ENCODE peak calls at places on chromosomes 2 and 18, in eight cellular contexts. O, U, S, C, G, R, M and L are unnamed samples.

GRCh38 chr2:45568935-45569334 is 42.1 kb downstream of the SRBD1 start:
- DNase-seq in O (peak; percentile 79), U (no peak), S (no peak), C (no peak), G (no peak), R (no peak), M (no peak), L (peak; percentile 3)

GRCh38 chr2:241314181-241314932 is 1.1 kb downstream of the HDLBP start:
- DNase-seq in O (peak; percentile 39), U (no peak), S (no peak), C (peak; percentile 40), G (no peak), R (no peak), M (no peak), L (peak; percentile 59)

GRCh38 chr2:12549641-12550040 is 167.1 kb upstream of the TRIB2 start:
- DNase-seq in O (peak; percentile 80), U (no peak), S (no peak), C (no peak), G (no peak), R (no peak), M (no peak), L (peak; percentile 55)

GRCh38 chr2:156455366-156455975 is 19.3 kb downstream of the GPD2 start:
- DNase-seq in O (peak; percentile 91), U (no peak), S (no peak), C (peak; percentile 41), G (no peak), R (no peak), M (no peak), L (peak; percentile 58)

GRCh38 chr2:30481323-30481800 is 34.3 kb downstream of the LCLAT1 start:
- DNase-seq in O (no peak), U (no peak), S (no peak), C (no peak), G (no peak), R (no peak), M (no peak), L (no peak)

GRCh38 chr2:187552959-187553681 is 1.1 kb downstream of the TFPI start:
- DNase-seq in O (peak; percentile 87), U (no peak), S (no peak), C (peak; percentile 81), G (no peak), R (no peak), M (no peak), L (peak; percentile 76)

GRCh38 chr2:76498387-76498786 is 787.7 kb upstream of the GCFC2 start:
- DNase-seq in O (no peak), U (no peak), S (no peak), C (no peak), G (no peak), R (no peak), M (no peak), L (no peak)

GRCh38 chr2:62806231-62806630 is 100.7 kb downstream of the EHBP1 start:
- DNase-seq in O (no peak), U (no peak), S (no peak), C (no peak), G (no peak), R (no peak), M (no peak), L (peak; percentile 48)

GRCh38 chr2:27716301-27717069 is 52.8 kb downstream of the SLC4A1AP start:
- DNase-seq in O (no peak), U (no peak), S (no peak), C (no peak), G (no peak), R (peak; percentile 32), M (no peak), L (no peak)

GRCh38 chr2:98583866-98584618 is 24.3 kb downstream of the COA5 start:
- DNase-seq in O (no peak), U (no peak), S (no peak), C (no peak), G (no peak), R (no peak), M (no peak), L (no peak)

GRCh38 chr2:12284487-12284886 is 432.2 kb upstream of the TRIB2 start:
- DNase-seq in O (peak; percentile 41), U (no peak), S (no peak), C (peak; percentile 37), G (no peak), R (no peak), M (no peak), L (peak; percentile 70)

GRCh38 chr18:61992923-61993322 is 100.1 kb upstream of the RNF152 start:
- DNase-seq in O (peak; percentile 67), U (no peak), S (no peak), C (no peak), G (no peak), R (no peak), M (no peak), L (peak; percentile 24)

GRCh38 chr2:127649100-127649611 is 3.2 kb downstream of the GPR17 start:
- DNase-seq in O (no peak), U (no peak), S (no peak), C (no peak), G (no peak), R (no peak), M (peak; percentile 73), L (peak; percentile 55)

GRCh38 chr2:167943877-167944276 is 303.5 kb downstream of the STK39 start:
- DNase-seq in O (no peak), U (no peak), S (no peak), C (no peak), G (no peak), R (no peak), M (no peak), L (no peak)

GRCh38 chr18:44723366-44723765 is 42.7 kb downstream of the SETBP1 start:
- DNase-seq in O (no peak), U (no peak), S (no peak), C (no peak), G (no peak), R (no peak), M (no peak), L (no peak)

GRCh38 chr2:70789304-70790078 is 952 bp downstream of the FIGLA start:
- DNase-seq in O (peak; percentile 48), U (peak; percentile 43), S (no peak), C (peak; percentile 18), G (peak; percentile 39), R (peak; percentile 89), M (peak; percentile 25), L (peak; percentile 63)

GRCh38 chr18:79975043-79975442 is 10.6 kb downstream of the HSBP1L1 start:
- DNase-seq in O (no peak), U (no peak), S (no peak), C (no peak), G (no peak), R (no peak), M (no peak), L (no peak)

GRCh38 chr2:31107588-31108300 is 30.5 kb downstream of the GALNT14 start:
- DNase-seq in O (peak; percentile 44), U (no peak), S (no peak), C (no peak), G (no peak), R (peak; percentile 41), M (no peak), L (peak; percentile 16)

GRCh38 chr18:49749563-49749962 is 63.8 kb downstream of the ACAA2 start:
- DNase-seq in O (no peak), U (no peak), S (no peak), C (no peak), G (no peak), R (no peak), M (no peak), L (no peak)

GRCh38 chr18:44839239-44839666 is 158.6 kb downstream of the SETBP1 start:
- DNase-seq in O (peak; percentile 81), U (peak; percentile 39), S (peak; percentile 72), C (no peak), G (peak; percentile 46), R (peak; percentile 42), M (peak; percentile 89), L (peak; percentile 86)

GRCh38 chr2:212181646-212182045 is 357.0 kb downstream of the ERBB4 start:
- DNase-seq in O (no peak), U (no peak), S (no peak), C (no peak), G (no peak), R (no peak), M (no peak), L (no peak)

GRCh38 chr2:83461135-83461534 is 997.9 kb downstream of the SUCLG1 start:
- DNase-seq in O (no peak), U (no peak), S (no peak), C (no peak), G (no peak), R (no peak), M (no peak), L (no peak)

GRCh38 chr2:101967826-101968498 is 23.8 kb upstream of the IL1R2 start:
- DNase-seq in O (no peak), U (no peak), S (no peak), C (no peak), G (no peak), R (no peak), M (no peak), L (peak; percentile 87)

GRCh38 chr2:100184055-100184737 is 41.8 kb upstream of the AFF3 start:
- DNase-seq in O (no peak), U (no peak), S (no peak), C (no peak), G (no peak), R (no peak), M (no peak), L (no peak)

GRCh38 chr2:67694464-67694863 is 297.3 kb downstream of the ETAA1 start:
- DNase-seq in O (no peak), U (no peak), S (no peak), C (no peak), G (no peak), R (no peak), M (no peak), L (no peak)

GRCh38 chr2:36482576-36483214 is 115.3 kb downstream of the FEZ2 start:
- DNase-seq in O (no peak), U (no peak), S (no peak), C (no peak), G (no peak), R (no peak), M (no peak), L (no peak)